ENCODE peak calls at places on chromosomes 5 and 9, in six cellular contexts. F is HCT116, G is IMR-90, X is H1, O is HepG2, B is GM12878. T is an unnamed sample.

GRCh38 chr9:78973906-78974305 is 597.9 kb upstream of the TLE4 start:
- DNase-seq in F (no peak), G (peak; percentile 79), X (no peak), O (no peak), B (no peak), T (no peak)

GRCh38 chr5:133706732-133707430 is 94.5 kb upstream of the FSTL4 start:
- DNase-seq in F (no peak), G (no peak), X (no peak), O (no peak), B (no peak), T (no peak)

GRCh38 chr5:59810041-59810440 is 83.5 kb downstream of the PDE4D start:
- DNase-seq in F (peak; percentile 56), G (peak; percentile 71), X (no peak), O (peak; percentile 16), B (no peak), T (peak; percentile 59)

GRCh38 chr5:27130587-27130986 is 92.2 kb upstream of the CDH9 start:
- DNase-seq in F (no peak), G (peak; percentile 0), X (no peak), O (no peak), B (no peak), T (no peak)

GRCh38 chr9:126705311-126705766 is 91.6 kb downstream of the LMX1B start:
- DNase-seq in F (peak; percentile 47), G (peak; percentile 38), X (peak; percentile 47), O (peak; percentile 48), B (no peak), T (peak; percentile 93)

GRCh38 chr5:132770476-132771159 is 6.4 kb downstream of the SEPTIN8 start:
- DNase-seq in F (no peak), G (no peak), X (no peak), O (no peak), B (no peak), T (no peak)

GRCh38 chr9:116520218-116520617 is 166.9 kb upstream of the TRIM32 start:
- DNase-seq in F (no peak), G (no peak), X (no peak), O (no peak), B (no peak), T (no peak)

GRCh38 chr9:38207247-38207778 is 138.3 kb upstream of the SHB start:
- DNase-seq in F (no peak), G (no peak), X (no peak), O (no peak), B (no peak), T (no peak)

GRCh38 chr9:70304810-70305209 is 46.0 kb downstream of the SMC5 start:
- DNase-seq in F (no peak), G (no peak), X (no peak), O (no peak), B (no peak), T (no peak)

GRCh38 chr9:17793713-17794622 is 215.1 kb downstream of the SH3GL2 start:
- DNase-seq in F (peak; percentile 6), G (no peak), X (no peak), O (peak; percentile 27), B (no peak), T (no peak)

GRCh38 chr5:138445547-138446271 is 6.9 kb downstream of the REEP2 start:
- DNase-seq in F (no peak), G (no peak), X (no peak), O (no peak), B (no peak), T (no peak)

GRCh38 chr9:112836394-112836793 is 54.3 kb downstream of the SLC46A2 start:
- DNase-seq in F (no peak), G (no peak), X (no peak), O (peak; percentile 75), B (no peak), T (no peak)

GRCh38 chr5:92518318-92518913 is 1062.6 kb downstream of the NR2F1-AS1 start:
- DNase-seq in F (peak; percentile 16), G (peak; percentile 80), X (no peak), O (peak; percentile 12), B (peak; percentile 26), T (peak; percentile 10)

GRCh38 chr5:41748631-41749030 is 121.6 kb downstream of the OXCT1 start:
- DNase-seq in F (peak; percentile 41), G (peak; percentile 50), X (no peak), O (no peak), B (peak; percentile 77), T (no peak)

GRCh38 chr9:27572566-27572917 is 739 bp downstream of the C9orf72 start:
- DNase-seq in F (no peak), G (no peak), X (no peak), O (peak; percentile 30), B (no peak), T (peak; percentile 50)

GRCh38 chr5:91503321-91503720 is 120.2 kb upstream of the ARRDC3 start:
- DNase-seq in F (no peak), G (no peak), X (no peak), O (no peak), B (no peak), T (no peak)

GRCh38 chr5:151562019-151562707 is 29.0 kb downstream of the FAT2 start:
- DNase-seq in F (no peak), G (no peak), X (no peak), O (no peak), B (no peak), T (no peak)

GRCh38 chr9:109733690-109734089 is 46.3 kb upstream of the PALM2AKAP2 start:
- DNase-seq in F (no peak), G (peak; percentile 64), X (no peak), O (no peak), B (no peak), T (no peak)

GRCh38 chr5:77832938-77833337 is 56.8 kb upstream of the TBCA start:
- DNase-seq in F (no peak), G (no peak), X (no peak), O (no peak), B (no peak), T (no peak)

GRCh38 chr9:131012396-131012917 is 3.5 kb downstream of the LAMC3 start:
- DNase-seq in F (no peak), G (no peak), X (no peak), O (no peak), B (no peak), T (peak; percentile 23)

GRCh38 chr9:109474170-109474569 is 23.9 kb downstream of the PTPN3 start:
- DNase-seq in F (no peak), G (no peak), X (no peak), O (no peak), B (no peak), T (no peak)

GRCh38 chr5:149407331-149408251 is 28.5 kb upstream of the IL17B start:
- DNase-seq in F (no peak), G (no peak), X (no peak), O (no peak), B (no peak), T (no peak)

GRCh38 chr9:20358201-20358600 is 264.1 kb downstream of the MLLT3 start:
- DNase-seq in F (no peak), G (peak; percentile 51), X (no peak), O (no peak), B (no peak), T (no peak)

DNA sequence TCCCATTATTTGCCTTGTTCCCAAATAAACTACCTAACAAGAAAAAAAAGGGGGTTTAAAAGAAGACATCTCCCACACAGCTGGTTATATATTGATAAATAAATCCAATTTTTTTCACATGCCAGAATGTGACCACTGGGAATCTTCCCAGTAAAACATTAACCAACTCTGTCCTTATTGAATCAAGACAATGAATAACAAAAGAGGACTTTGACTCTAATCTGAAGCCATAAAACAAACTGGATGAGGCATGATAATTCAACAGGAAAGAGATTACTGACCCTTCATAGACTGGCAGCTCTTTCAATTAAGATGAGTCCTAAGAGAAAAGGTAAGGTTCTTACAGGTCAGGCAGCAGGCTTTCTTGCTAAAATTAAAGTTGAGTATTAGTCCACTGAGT is 165.8 kb upstream of the CDH6 start:
- DNase-seq in F (no peak), G (no peak), X (no peak), O (peak; percentile 6), B (no peak), T (no peak)
- H3K9ac ChIP-seq in F (no peak overlapping the region), G (no peak overlapping the region), X (no peak overlapping the region), O (no peak overlapping the region), B (no peak overlapping the region), T (no peak overlapping the region)

DNA sequence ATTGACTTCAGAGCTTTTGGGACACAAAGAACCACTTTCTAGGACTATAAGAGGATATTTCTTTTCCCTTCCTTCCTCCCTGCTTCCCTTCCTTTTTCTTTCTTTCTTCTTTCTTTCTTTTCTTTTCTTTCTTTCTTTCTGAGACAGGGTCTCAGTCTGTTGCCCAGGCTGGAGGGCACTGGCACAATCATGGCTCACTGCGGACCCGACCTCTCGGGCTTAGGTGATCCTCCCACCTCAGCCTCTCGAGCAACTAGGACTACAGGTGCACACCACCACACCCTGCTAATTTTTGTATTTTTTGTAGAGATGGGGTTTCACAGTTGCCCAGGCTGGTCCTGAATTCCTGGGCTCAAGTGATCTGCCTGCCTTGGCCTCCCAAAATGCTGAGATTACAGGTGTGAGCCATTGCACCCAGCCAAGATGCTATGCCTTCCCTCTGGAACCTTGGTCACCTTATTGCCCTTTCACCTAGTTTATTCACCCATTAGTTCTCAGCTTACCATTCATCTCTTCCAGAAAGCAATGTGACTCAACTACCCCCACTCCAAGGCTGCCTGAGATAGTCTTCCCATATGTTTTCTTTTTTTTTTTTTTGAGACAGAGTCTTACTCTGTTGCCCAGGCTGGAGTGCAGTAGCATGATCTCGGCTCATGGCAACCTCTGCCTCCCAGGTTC is 10.1 kb downstream of the PLIN2 start:
- DNase-seq in F (no peak), G (no peak), X (no peak), O (no peak), B (no peak), T (no peak)
- TF ChIP-seq RAD21 in F (no peak), G (no peak), X (no peak), O (no peak), B (no peak), T (no peak)

DNA sequence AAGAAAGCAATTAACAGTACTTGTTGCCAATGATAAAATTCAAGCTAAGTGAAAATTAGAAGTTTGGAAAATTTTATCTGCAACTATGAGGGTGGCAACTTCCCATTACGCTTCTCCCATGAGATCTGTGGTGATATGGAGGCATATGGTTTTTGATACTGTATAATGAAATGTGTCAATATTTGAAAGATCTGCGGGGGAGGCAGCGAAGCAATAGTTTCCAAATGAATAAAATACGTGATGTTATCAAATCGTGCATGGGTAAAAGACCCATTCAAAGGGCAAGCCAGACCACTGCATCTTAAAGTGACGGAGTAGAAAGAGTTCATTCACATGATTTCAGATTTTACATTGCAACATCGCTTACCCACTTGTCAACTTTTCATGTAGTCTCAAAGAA is 20.9 kb upstream of the BOD1 start:
- DNase-seq in F (no peak), G (no peak), X (no peak), O (no peak), B (no peak), T (peak; percentile 28)
- H3K9ac ChIP-seq in F (no peak overlapping the region), G (no peak overlapping the region), X (no peak overlapping the region), O (no peak overlapping the region), B (no peak overlapping the region), T (no peak overlapping the region)

GRCh38 chr5:76657091-76657490 is 33.9 kb upstream of the F2RL2 start:
- DNase-seq in F (no peak), G (no peak), X (no peak), O (no peak), B (no peak), T (no peak)

GRCh38 chr5:76662521-76662920 is 39.3 kb upstream of the F2RL2 start:
- DNase-seq in F (no peak), G (no peak), X (no peak), O (no peak), B (no peak), T (no peak)

GRCh38 chr5:76663573-76663972 is 40.4 kb upstream of the F2RL2 start:
- DNase-seq in F (no peak), G (no peak), X (no peak), O (no peak), B (no peak), T (no peak)

GRCh38 chr5:76657683-76658311 is 34.6 kb upstream of the F2RL2 start:
- DNase-seq in F (no peak), G (no peak), X (no peak), O (no peak), B (no peak), T (no peak)

GRCh38 chr5:76660360-76660759 is 37.2 kb upstream of the F2RL2 start:
- DNase-seq in F (no peak), G (peak; percentile 13), X (no peak), O (no peak), B (no peak), T (no peak)
- TF ChIP-seq RAD21 in F (no peak), G (no peak), X (no peak), O (no peak), B (no peak), T (no peak)

T was measured in SK-N-SH.